ENCODE peak calls at places on chromosome 4, in ten cellular contexts. One of them, this sample, is unnamed.

GRCh38 chr4:185821029-185821419 is 9.0 kb upstream of the SORBS2 start:
- DNase-seq in globus pallidus: no peak
- DNase-seq in thoracic aorta: no peak
- DNase-seq in right lobe of liver: no peak
- DNase-seq in GM18507: no peak
- DNase-seq in HepG2: no peak
- DNase-seq in foreskin fibroblast: no peak
- DNase-seq in AG09319: no peak
- DNase-seq in progenitor cell of endocrine pancreas: no peak
- DNase-seq in EL: no peak
- DNase-seq in this sample: no peak

GRCh38 chr4:86737244-86737643 is 111.9 kb downstream of the SLC10A6 start:
- DNase-seq in globus pallidus: no peak
- DNase-seq in thoracic aorta: no peak
- DNase-seq in right lobe of liver: no peak
- DNase-seq in GM18507: no peak
- DNase-seq in HepG2: no peak
- DNase-seq in foreskin fibroblast: no peak
- DNase-seq in AG09319: no peak
- DNase-seq in progenitor cell of endocrine pancreas: no peak
- DNase-seq in EL: no peak
- DNase-seq in this sample: peak; percentile 2

GRCh38 chr4:26152051-26152450 is 168.8 kb upstream of the RBPJ start:
- DNase-seq in globus pallidus: no peak
- DNase-seq in thoracic aorta: no peak
- DNase-seq in right lobe of liver: no peak
- DNase-seq in GM18507: no peak
- DNase-seq in HepG2: no peak
- DNase-seq in foreskin fibroblast: no peak
- DNase-seq in AG09319: no peak
- DNase-seq in progenitor cell of endocrine pancreas: no peak
- DNase-seq in EL: no peak
- DNase-seq in this sample: no peak

GRCh38 chr4:126592088-126592487 is 1040.7 kb upstream of the INTU start:
- DNase-seq in globus pallidus: no peak
- DNase-seq in thoracic aorta: no peak
- DNase-seq in right lobe of liver: no peak
- DNase-seq in GM18507: no peak
- DNase-seq in HepG2: no peak
- DNase-seq in foreskin fibroblast: peak; percentile 46
- DNase-seq in AG09319: no peak
- DNase-seq in progenitor cell of endocrine pancreas: no peak
- DNase-seq in EL: peak; percentile 8
- DNase-seq in this sample: no peak

GRCh38 chr4:145234086-145234694 is 53.8 kb upstream of the OTUD4 start:
- DNase-seq in globus pallidus: peak; percentile 47
- DNase-seq in thoracic aorta: no peak
- DNase-seq in right lobe of liver: no peak
- DNase-seq in GM18507: peak; percentile 40
- DNase-seq in HepG2: peak; percentile 61
- DNase-seq in foreskin fibroblast: peak; percentile 82
- DNase-seq in AG09319: no peak
- DNase-seq in progenitor cell of endocrine pancreas: peak; percentile 44
- DNase-seq in EL: peak; percentile 57
- DNase-seq in this sample: peak; percentile 21

GRCh38 chr4:95465010-95465409 is 83.8 kb downstream of the UNC5C start:
- DNase-seq in globus pallidus: no peak
- DNase-seq in thoracic aorta: no peak
- DNase-seq in right lobe of liver: no peak
- DNase-seq in GM18507: no peak
- DNase-seq in HepG2: no peak
- DNase-seq in foreskin fibroblast: peak; percentile 3
- DNase-seq in AG09319: no peak
- DNase-seq in progenitor cell of endocrine pancreas: no peak
- DNase-seq in EL: no peak
- DNase-seq in this sample: no peak

GRCh38 chr4:37889849-37890500 is 909 bp upstream of the TBC1D1 start:
- DNase-seq in globus pallidus: no peak
- DNase-seq in thoracic aorta: no peak
- DNase-seq in right lobe of liver: no peak
- DNase-seq in GM18507: no peak
- DNase-seq in HepG2: no peak
- DNase-seq in foreskin fibroblast: peak; percentile 36
- DNase-seq in AG09319: no peak
- DNase-seq in progenitor cell of endocrine pancreas: no peak
- DNase-seq in EL: peak; percentile 14
- DNase-seq in this sample: no peak

GRCh38 chr4:168664242-168664897 is 167.5 kb downstream of the PALLD start:
- DNase-seq in globus pallidus: no peak
- DNase-seq in thoracic aorta: no peak
- DNase-seq in right lobe of liver: no peak
- DNase-seq in GM18507: no peak
- DNase-seq in HepG2: no peak
- DNase-seq in foreskin fibroblast: no peak
- DNase-seq in AG09319: no peak
- DNase-seq in progenitor cell of endocrine pancreas: no peak
- DNase-seq in EL: no peak
- DNase-seq in this sample: no peak

GRCh38 chr4:123599920-123600394 is 203.4 kb downstream of the SPRY1 start:
- DNase-seq in globus pallidus: peak; percentile 82
- DNase-seq in thoracic aorta: no peak
- DNase-seq in right lobe of liver: peak; percentile 83
- DNase-seq in GM18507: peak; percentile 49
- DNase-seq in HepG2: peak; percentile 98
- DNase-seq in foreskin fibroblast: peak; percentile 24
- DNase-seq in AG09319: no peak
- DNase-seq in progenitor cell of endocrine pancreas: no peak
- DNase-seq in EL: no peak
- DNase-seq in this sample: no peak

GRCh38 chr4:26860922-26861433 is 337 bp downstream of the STIM2 start:
- DNase-seq in globus pallidus: no peak
- DNase-seq in thoracic aorta: no peak
- DNase-seq in right lobe of liver: peak; percentile 76
- DNase-seq in GM18507: no peak
- DNase-seq in HepG2: peak; percentile 10
- DNase-seq in foreskin fibroblast: peak; percentile 80
- DNase-seq in AG09319: no peak
- DNase-seq in progenitor cell of endocrine pancreas: peak; percentile 51
- DNase-seq in EL: peak; percentile 62
- DNase-seq in this sample: no peak

GRCh38 chr4:159171287-159171686 is 68.4 kb downstream of the RAPGEF2 start:
- DNase-seq in globus pallidus: no peak
- DNase-seq in thoracic aorta: no peak
- DNase-seq in right lobe of liver: no peak
- DNase-seq in GM18507: no peak
- DNase-seq in HepG2: no peak
- DNase-seq in foreskin fibroblast: peak; percentile 20
- DNase-seq in AG09319: no peak
- DNase-seq in progenitor cell of endocrine pancreas: no peak
- DNase-seq in EL: no peak
- DNase-seq in this sample: no peak

GRCh38 chr4:76430519-76431388 is 4.3 kb upstream of the SHROOM3 start:
- DNase-seq in globus pallidus: peak; percentile 47
- DNase-seq in thoracic aorta: no peak
- DNase-seq in right lobe of liver: no peak
- DNase-seq in GM18507: no peak
- DNase-seq in HepG2: peak; percentile 51
- DNase-seq in foreskin fibroblast: peak; percentile 73
- DNase-seq in AG09319: peak; percentile 25
- DNase-seq in progenitor cell of endocrine pancreas: no peak
- DNase-seq in EL: peak; percentile 58
- DNase-seq in this sample: no peak

GRCh38 chr4:6731780-6732179 is 15.8 kb downstream of the BLOC1S4 start:
- DNase-seq in globus pallidus: no peak
- DNase-seq in thoracic aorta: no peak
- DNase-seq in right lobe of liver: no peak
- DNase-seq in GM18507: no peak
- DNase-seq in HepG2: no peak
- DNase-seq in foreskin fibroblast: no peak
- DNase-seq in AG09319: no peak
- DNase-seq in progenitor cell of endocrine pancreas: no peak
- DNase-seq in EL: no peak
- DNase-seq in this sample: no peak

GRCh38 chr4:87543835-87544461 is 14.8 kb upstream of the SPARCL1 start:
- DNase-seq in globus pallidus: peak; percentile 76
- DNase-seq in thoracic aorta: no peak
- DNase-seq in right lobe of liver: no peak
- DNase-seq in GM18507: no peak
- DNase-seq in HepG2: peak; percentile 4
- DNase-seq in foreskin fibroblast: peak; percentile 77
- DNase-seq in AG09319: peak; percentile 7
- DNase-seq in progenitor cell of endocrine pancreas: no peak
- DNase-seq in EL: peak; percentile 55
- DNase-seq in this sample: no peak

GRCh38 chr4:177480796-177481195 is 38.6 kb upstream of the AGA start:
- DNase-seq in globus pallidus: no peak
- DNase-seq in thoracic aorta: no peak
- DNase-seq in right lobe of liver: no peak
- DNase-seq in GM18507: no peak
- DNase-seq in HepG2: no peak
- DNase-seq in foreskin fibroblast: peak; percentile 76
- DNase-seq in AG09319: no peak
- DNase-seq in progenitor cell of endocrine pancreas: no peak
- DNase-seq in EL: peak; percentile 83
- DNase-seq in this sample: no peak

GRCh38 chr4:54661156-54661555 is 3.4 kb downstream of the KIT start:
- DNase-seq in globus pallidus: no peak
- DNase-seq in thoracic aorta: no peak
- DNase-seq in right lobe of liver: no peak
- DNase-seq in GM18507: no peak
- DNase-seq in HepG2: no peak
- DNase-seq in foreskin fibroblast: peak; percentile 92
- DNase-seq in AG09319: no peak
- DNase-seq in progenitor cell of endocrine pancreas: no peak
- DNase-seq in EL: peak; percentile 93
- DNase-seq in this sample: no peak

GRCh38 chr4:31023109-31023508 is 302.9 kb downstream of the PCDH7 start:
- DNase-seq in globus pallidus: no peak
- DNase-seq in thoracic aorta: no peak
- DNase-seq in right lobe of liver: no peak
- DNase-seq in GM18507: no peak
- DNase-seq in HepG2: no peak
- DNase-seq in foreskin fibroblast: no peak
- DNase-seq in AG09319: no peak
- DNase-seq in progenitor cell of endocrine pancreas: no peak
- DNase-seq in EL: no peak
- DNase-seq in this sample: no peak

GRCh38 chr4:106264331-106264728 is 51.7 kb downstream of the TBCK start:
- DNase-seq in globus pallidus: no peak
- DNase-seq in thoracic aorta: no peak
- DNase-seq in right lobe of liver: no peak
- DNase-seq in GM18507: no peak
- DNase-seq in HepG2: peak; percentile 79
- DNase-seq in foreskin fibroblast: no peak
- DNase-seq in AG09319: no peak
- DNase-seq in progenitor cell of endocrine pancreas: no peak
- DNase-seq in EL: no peak
- DNase-seq in this sample: no peak

GRCh38 chr4:154868423-154869194 is 87.5 kb downstream of the RBM46 start:
- DNase-seq in globus pallidus: no peak
- DNase-seq in thoracic aorta: no peak
- DNase-seq in right lobe of liver: no peak
- DNase-seq in GM18507: no peak
- DNase-seq in HepG2: no peak
- DNase-seq in foreskin fibroblast: no peak
- DNase-seq in AG09319: no peak
- DNase-seq in progenitor cell of endocrine pancreas: no peak
- DNase-seq in EL: no peak
- DNase-seq in this sample: no peak

GRCh38 chr4:10180927-10181744 is 64.5 kb upstream of the WDR1 start:
- DNase-seq in globus pallidus: no peak
- DNase-seq in thoracic aorta: no peak
- DNase-seq in right lobe of liver: no peak
- DNase-seq in GM18507: no peak
- DNase-seq in HepG2: no peak
- DNase-seq in foreskin fibroblast: peak; percentile 48
- DNase-seq in AG09319: no peak
- DNase-seq in progenitor cell of endocrine pancreas: no peak
- DNase-seq in EL: peak; percentile 83
- DNase-seq in this sample: no peak

GRCh38 chr4:185212566-185212965 is 3.2 kb downstream of the SNX25 start:
- DNase-seq in globus pallidus: no peak
- DNase-seq in thoracic aorta: no peak
- DNase-seq in right lobe of liver: no peak
- DNase-seq in GM18507: no peak
- DNase-seq in HepG2: no peak
- DNase-seq in foreskin fibroblast: peak; percentile 43
- DNase-seq in AG09319: no peak
- DNase-seq in progenitor cell of endocrine pancreas: no peak
- DNase-seq in EL: no peak
- DNase-seq in this sample: no peak

GRCh38 chr4:153927546-153927945 is 138.7 kb upstream of the SFRP2 start:
- DNase-seq in globus pallidus: no peak
- DNase-seq in thoracic aorta: no peak
- DNase-seq in right lobe of liver: no peak
- DNase-seq in GM18507: no peak
- DNase-seq in HepG2: no peak
- DNase-seq in foreskin fibroblast: no peak
- DNase-seq in AG09319: peak; percentile 4
- DNase-seq in progenitor cell of endocrine pancreas: no peak
- DNase-seq in EL: no peak
- DNase-seq in this sample: peak; percentile 8

GRCh38 chr4:151417164-151417571 is 8.2 kb downstream of the FHIP1A start:
- DNase-seq in globus pallidus: no peak
- DNase-seq in thoracic aorta: no peak
- DNase-seq in right lobe of liver: no peak
- DNase-seq in GM18507: no peak
- DNase-seq in HepG2: peak; percentile 46
- DNase-seq in foreskin fibroblast: no peak
- DNase-seq in AG09319: no peak
- DNase-seq in progenitor cell of endocrine pancreas: no peak
- DNase-seq in EL: no peak
- DNase-seq in this sample: no peak

GRCh38 chr4:168765726-168766125 is 244.3 kb downstream of the CBR4 start:
- DNase-seq in globus pallidus: no peak
- DNase-seq in thoracic aorta: peak; percentile 31
- DNase-seq in right lobe of liver: no peak
- DNase-seq in GM18507: no peak
- DNase-seq in HepG2: no peak
- DNase-seq in foreskin fibroblast: peak; percentile 47
- DNase-seq in AG09319: peak; percentile 56
- DNase-seq in progenitor cell of endocrine pancreas: no peak
- DNase-seq in EL: peak; percentile 69
- DNase-seq in this sample: peak; percentile 84

GRCh38 chr4:4663028-4663427 is 121.2 kb upstream of the STX18 start:
- DNase-seq in globus pallidus: no peak
- DNase-seq in thoracic aorta: no peak
- DNase-seq in right lobe of liver: no peak
- DNase-seq in GM18507: no peak
- DNase-seq in HepG2: no peak
- DNase-seq in foreskin fibroblast: peak; percentile 58
- DNase-seq in AG09319: no peak
- DNase-seq in progenitor cell of endocrine pancreas: no peak
- DNase-seq in EL: peak; percentile 69
- DNase-seq in this sample: no peak

GRCh38 chr4:26171953-26172352 is 148.9 kb upstream of the RBPJ start:
- DNase-seq in globus pallidus: peak; percentile 43
- DNase-seq in thoracic aorta: no peak
- DNase-seq in right lobe of liver: no peak
- DNase-seq in GM18507: no peak
- DNase-seq in HepG2: no peak
- DNase-seq in foreskin fibroblast: peak; percentile 80
- DNase-seq in AG09319: no peak
- DNase-seq in progenitor cell of endocrine pancreas: no peak
- DNase-seq in EL: peak; percentile 34
- DNase-seq in this sample: peak; percentile 37

GRCh38 chr4:169351860-169352259 is 81.1 kb upstream of the SH3RF1 start:
- DNase-seq in globus pallidus: no peak
- DNase-seq in thoracic aorta: no peak
- DNase-seq in right lobe of liver: peak; percentile 59
- DNase-seq in GM18507: no peak
- DNase-seq in HepG2: no peak
- DNase-seq in foreskin fibroblast: peak; percentile 19
- DNase-seq in AG09319: no peak
- DNase-seq in progenitor cell of endocrine pancreas: no peak
- DNase-seq in EL: no peak
- DNase-seq in this sample: peak; percentile 100

GRCh38 chr4:112213850-112214249 is 17.7 kb upstream of the AP1AR start:
- DNase-seq in globus pallidus: no peak
- DNase-seq in thoracic aorta: no peak
- DNase-seq in right lobe of liver: no peak
- DNase-seq in GM18507: no peak
- DNase-seq in HepG2: no peak
- DNase-seq in foreskin fibroblast: peak; percentile 82
- DNase-seq in AG09319: no peak
- DNase-seq in progenitor cell of endocrine pancreas: no peak
- DNase-seq in EL: peak; percentile 78
- DNase-seq in this sample: no peak